ENCODE peak calls at places on chromosomes 16 and 17, in five cellular contexts. W is body of pancreas; O is cardiac muscle cell; G is PC-9; Z is CD8-positive, alpha-beta T cell. R is an unnamed sample.

GRCh38 chr16:57446530-57447141 is 549 bp downstream of the CIAPIN1 start:
- DNase-seq in W (peak), G (peak), Z (no peak), O (peak), R (peak)

GRCh38 chr17:69997332-69997731 is 77.7 kb upstream of the KCNJ16 start:
- DNase-seq in W (no peak), Z (no peak), G (no peak), O (no peak), R (no peak)

GRCh38 chr17:3828151-3828851 is 17.7 kb downstream of the NCBP3 start:
- DNase-seq in G (no peak), W (no peak), Z (no peak), O (no peak), R (no peak)

GRCh38 chr16:89915303-89916232 is 3.1 kb upstream of the MC1R start:
- DNase-seq in G (no peak), Z (no peak), W (no peak), O (no peak), R (no peak)

GRCh38 chr16:47667956-47668355 is 206.8 kb downstream of the PHKB start:
- DNase-seq in O (no peak), G (no peak), W (no peak), Z (no peak), R (no peak)

GRCh38 chr16:19138601-19139000 is 24.8 kb downstream of the ITPRIPL2 start:
- DNase-seq in O (peak), W (peak), Z (no peak), G (peak), R (peak)

GRCh38 chr17:55308613-55309332 is 44.0 kb downstream of the HLF start:
- DNase-seq in Z (no peak), O (no peak), W (no peak), G (no peak), R (no peak)

GRCh38 chr17:16091773-16092172 is 92.1 kb downstream of the TTC19 start:
- DNase-seq in O (peak), W (no peak), Z (no peak), G (no peak), R (no peak)

GRCh38 chr17:11899494-11899893 is 97.8 kb downstream of the ZNF18 start:
- DNase-seq in G (no peak), W (no peak), O (peak), Z (no peak), R (no peak)

GRCh38 chr16:14640538-14640937 is 7.8 kb downstream of the BFAR start:
- DNase-seq in W (peak), Z (no peak), G (no peak), O (no peak), R (no peak)

DNA sequence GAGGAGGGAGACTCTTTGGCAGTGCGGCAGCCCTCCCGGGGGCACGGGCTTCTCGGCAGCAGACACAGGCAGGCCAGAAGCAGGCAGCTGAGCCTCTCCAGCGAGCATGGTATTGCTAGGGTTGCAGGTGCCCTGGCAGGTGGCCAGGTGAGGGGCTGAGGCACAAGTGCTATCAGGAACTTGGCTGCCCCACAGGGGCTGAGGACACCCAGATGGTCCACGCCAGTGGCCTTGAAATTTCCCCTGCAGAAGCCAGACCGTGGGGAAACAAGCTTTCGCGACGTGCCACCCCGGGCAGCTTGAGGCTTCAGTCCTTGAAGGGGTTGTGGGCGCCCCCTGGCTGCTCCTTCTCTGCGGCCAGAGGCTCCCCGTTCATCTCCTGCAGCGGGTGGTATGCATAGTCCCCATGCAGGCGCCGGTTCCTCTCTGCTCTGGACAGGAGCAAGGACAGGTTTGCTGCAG is 8.5 kb downstream of the NAGPA start:
- DNase-seq in O (peak), W (peak), G (no peak), Z (no peak), R (peak)
- TF ChIP-seq CTCF in O (peak), W (no peak), G (no peak), Z (peak), R (peak)

GRCh38 chr16:28621756-28622155 is 11.9 kb upstream of the SULT1A1 start:
- DNase-seq in G (no peak), O (no peak), Z (no peak), W (no peak), R (no peak)

GRCh38 chr16:28623172-28623711 is 13.4 kb upstream of the SULT1A1 start:
- DNase-seq in G (peak), Z (peak), O (peak), W (peak), R (peak)
- H3K4me3 ChIP-seq in G (peak), Z (peak), O (no peak), W (peak), R (peak)

GRCh38 chr17:63185420-63185819 is 219.4 kb downstream of the TANC2 start:
- DNase-seq in Z (no peak), G (no peak), W (no peak), O (no peak), R (no peak)
- TF ChIP-seq CTCF in Z (no peak), G (no peak), W (no peak), O (no peak), R (no peak)

DNA sequence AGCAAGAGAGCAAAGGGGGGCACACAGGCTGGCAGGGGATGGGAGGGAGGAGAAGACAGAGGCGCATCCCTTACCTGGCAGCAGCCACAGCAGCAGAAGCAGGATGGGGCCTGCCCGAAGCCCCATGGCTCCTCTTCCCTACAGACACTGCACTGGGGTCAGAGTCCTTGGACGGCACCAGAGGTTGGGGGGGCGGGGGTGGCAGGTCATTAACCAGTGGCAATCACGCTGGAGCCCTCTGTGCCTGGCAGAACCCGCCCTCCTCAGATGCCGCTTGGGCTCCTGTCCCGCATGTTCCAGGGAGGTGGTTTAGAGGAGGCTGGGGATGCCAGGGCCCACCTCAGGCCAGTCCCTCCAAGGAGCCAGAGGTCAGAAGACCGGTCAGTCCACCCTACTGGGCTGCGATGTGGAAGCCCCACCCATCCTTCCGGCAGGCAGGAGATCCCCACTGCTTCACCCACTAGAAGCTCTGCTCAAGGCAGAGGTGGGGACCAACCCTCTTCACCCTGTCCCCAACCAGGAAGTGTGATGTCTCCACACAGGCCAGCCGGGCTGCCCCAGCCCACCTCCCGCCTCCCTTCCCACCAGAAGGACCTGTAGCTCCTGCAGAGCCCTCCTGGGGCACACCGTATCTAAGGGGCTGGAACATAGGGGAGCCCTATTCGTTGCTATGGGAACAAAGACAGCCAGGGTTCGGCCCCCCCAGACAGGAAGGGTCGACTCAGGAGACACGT is 11.7 kb downstream of the ZG16B start:
- DNase-seq in Z (no peak), G (peak), O (no peak), W (no peak), R (peak)
- H3K4me3 ChIP-seq in Z (peak), G (no peak), O (no peak), W (no peak), R (peak)

DNA sequence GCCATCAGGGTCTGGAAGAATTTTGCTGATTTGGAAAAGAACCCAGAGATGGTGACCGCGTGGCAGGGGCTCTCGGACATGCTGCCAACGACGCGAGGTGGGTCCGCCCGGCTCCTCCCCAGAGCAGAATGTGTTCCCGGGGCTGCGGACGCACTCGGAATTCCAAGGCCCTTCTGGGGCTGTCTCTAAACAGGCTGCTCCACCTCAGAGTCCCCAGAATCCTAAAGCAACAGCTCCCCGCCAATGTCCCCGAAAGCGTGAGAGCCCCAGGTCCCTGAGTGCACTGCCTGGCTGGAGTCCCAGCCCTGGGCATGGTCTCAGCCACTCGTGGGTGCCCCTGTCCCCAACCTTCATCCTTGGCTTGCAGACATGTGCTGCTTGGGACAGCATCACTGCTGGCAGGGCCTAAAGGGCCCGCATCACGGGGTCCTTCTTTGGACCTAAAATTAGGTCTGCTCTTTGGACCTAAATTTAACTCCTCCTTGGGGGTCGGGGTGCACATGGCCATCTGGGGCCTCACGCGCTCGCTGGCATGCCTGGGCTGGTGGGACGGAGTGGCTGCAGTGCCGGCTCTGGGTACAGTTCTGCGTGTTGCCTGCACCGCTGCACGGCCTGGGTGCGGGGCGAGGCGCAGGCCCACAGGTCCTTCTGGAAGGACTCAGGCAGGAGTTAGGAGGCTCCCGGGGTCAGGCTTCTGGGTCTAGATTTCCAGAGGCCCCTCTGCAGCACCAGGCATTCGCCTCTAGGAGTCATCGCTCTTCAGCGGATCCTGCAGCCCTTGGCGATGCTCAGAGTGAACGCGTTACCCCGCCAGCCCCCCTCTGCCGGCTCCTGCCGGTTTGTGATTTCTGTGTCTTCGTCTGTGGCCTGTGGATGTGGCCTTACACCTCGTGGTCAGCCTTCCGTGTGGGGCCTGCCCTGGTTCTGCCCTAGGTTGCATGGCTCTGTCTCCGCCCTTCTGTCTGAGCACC is 41.9 kb upstream of the CHMP6 start:
- DNase-seq in O (no peak), Z (no peak), G (no peak), W (peak), R (no peak)
- TF ChIP-seq CTCF in O (no peak), Z (no peak), G (no peak), W (no peak), R (peak)

DNA sequence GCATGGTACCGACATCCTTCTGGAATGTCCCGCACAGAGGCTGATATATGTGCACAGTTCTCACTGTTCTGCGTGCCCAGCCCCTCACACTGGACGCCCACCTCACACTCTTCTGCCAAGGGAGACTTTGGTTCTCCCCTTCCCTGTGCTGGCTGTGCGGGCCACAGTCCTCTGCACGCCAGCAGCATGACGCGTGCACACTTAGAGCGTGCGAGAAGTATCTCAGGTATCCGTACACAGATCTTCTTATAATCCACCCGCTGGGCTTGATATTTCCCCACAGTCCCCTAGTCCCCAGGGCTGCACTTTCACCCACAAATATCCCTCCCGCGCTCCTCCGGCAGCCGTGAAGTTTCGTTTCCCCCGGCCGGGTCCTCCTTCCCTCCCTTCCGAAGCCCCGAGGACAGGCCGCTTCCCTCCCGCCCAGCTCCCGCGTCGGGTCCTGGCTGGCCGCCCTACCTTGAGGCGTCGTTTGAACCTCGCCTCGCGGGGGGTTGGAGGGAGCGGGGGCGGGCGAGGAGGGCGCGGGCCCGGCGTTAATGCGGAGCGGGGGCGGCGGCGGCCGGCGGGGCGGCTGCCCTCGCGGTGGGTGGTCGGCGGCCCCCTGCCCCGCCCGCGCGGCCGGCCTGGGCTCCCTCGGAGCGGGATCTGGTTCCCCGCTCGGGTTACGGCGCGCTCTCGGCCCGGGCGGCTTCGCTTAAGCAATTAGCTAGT is 5.0 kb upstream of the FOXF1 start:
- DNase-seq in O (no peak), W (no peak), G (no peak), Z (no peak), R (no peak)
- H3K4me3 ChIP-seq in O (no peak), W (no peak), G (no peak), Z (no peak), R (peak)

GRCh38 chr17:61614219-61614618 is 23.2 kb upstream of the NACA2 start:
- DNase-seq in Z (no peak), W (no peak), G (no peak), O (no peak), R (no peak)
- TF ChIP-seq CTCF in Z (no peak), W (no peak), G (no peak), O (no peak), R (no peak)

GRCh38 chr17:80979547-80980378 is 11.9 kb upstream of the CHMP6 start:
- DNase-seq in G (no peak), W (no peak), O (no peak), Z (no peak), R (no peak)

GRCh38 chr17:80980397-80981061 is 11.1 kb upstream of the CHMP6 start:
- DNase-seq in W (no peak), O (no peak), G (no peak), Z (no peak), R (no peak)

GRCh38 chr17:80981929-80982425 is 9.7 kb upstream of the CHMP6 start:
- DNase-seq in W (no peak), Z (no peak), O (no peak), G (no peak), R (no peak)

GRCh38 chr17:80982426-80982974 is 9.1 kb upstream of the CHMP6 start:
- DNase-seq in W (no peak), Z (no peak), O (no peak), G (no peak), R (no peak)

DNA sequence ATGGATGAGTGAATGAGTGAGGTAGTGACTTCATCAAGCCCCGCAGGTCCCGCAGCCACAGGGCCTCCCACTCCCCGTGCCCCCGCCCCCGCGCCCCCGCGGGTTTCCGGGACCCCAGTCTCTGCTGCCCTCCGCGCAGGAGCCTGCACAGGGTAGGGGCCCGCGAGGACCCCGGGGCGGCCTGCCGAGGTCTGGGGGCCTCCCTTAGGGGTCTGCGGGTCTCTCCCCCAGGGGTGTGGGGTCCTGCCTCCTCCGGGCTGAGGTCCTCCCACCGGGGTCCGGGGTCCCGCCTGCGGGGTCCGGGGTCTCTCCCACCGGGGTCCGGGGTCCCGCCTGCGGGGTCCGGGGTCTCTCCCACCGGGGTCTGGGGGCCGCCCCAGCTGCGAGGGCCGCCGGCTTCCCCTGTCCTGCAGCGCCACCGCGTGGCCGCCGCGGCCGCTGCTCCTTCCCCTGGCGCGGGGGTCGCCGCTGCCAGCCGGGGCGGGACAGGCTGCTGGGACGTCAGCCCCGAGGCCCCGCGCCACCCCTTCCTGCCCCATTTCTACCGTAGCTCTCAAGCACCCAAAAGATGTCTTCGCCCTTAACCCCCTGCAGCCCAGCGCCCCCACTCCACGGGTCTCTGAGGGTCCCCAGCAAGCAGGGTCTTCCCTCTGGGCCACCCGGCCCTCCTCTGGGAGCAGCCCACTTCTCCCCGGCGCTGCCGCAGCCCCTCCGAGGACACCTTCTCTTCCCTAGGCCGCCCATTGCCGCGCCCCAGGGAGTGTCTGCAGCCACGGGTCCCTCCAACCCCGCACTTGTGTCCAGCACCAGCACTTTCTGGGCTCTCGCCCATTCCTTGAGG is 10.4 kb upstream of the CHMP6 start:
- DNase-seq in G (no peak), W (no peak), Z (no peak), O (no peak), R (no peak)
- H3K4me3 ChIP-seq in G (no peak), W (no peak), Z (no peak), O (peak), R (peak)

GRCh38 chr17:65456368-65457151 is 104.9 kb downstream of the AXIN2 start:
- DNase-seq in Z (no peak), O (no peak), W (no peak), G (no peak), R (no peak)

GRCh38 chr17:65457635-65458257 is 103.7 kb downstream of the AXIN2 start:
- DNase-seq in G (no peak), O (no peak), W (no peak), Z (no peak), R (no peak)

GRCh38 chr17:65455154-65455971 is 106.1 kb downstream of the AXIN2 start:
- DNase-seq in G (no peak), Z (no peak), O (no peak), W (no peak), R (no peak)

GRCh38 chr17:65457183-65457582 is 104.3 kb downstream of the AXIN2 start:
- DNase-seq in O (no peak), W (no peak), G (no peak), Z (no peak), R (no peak)

DNA sequence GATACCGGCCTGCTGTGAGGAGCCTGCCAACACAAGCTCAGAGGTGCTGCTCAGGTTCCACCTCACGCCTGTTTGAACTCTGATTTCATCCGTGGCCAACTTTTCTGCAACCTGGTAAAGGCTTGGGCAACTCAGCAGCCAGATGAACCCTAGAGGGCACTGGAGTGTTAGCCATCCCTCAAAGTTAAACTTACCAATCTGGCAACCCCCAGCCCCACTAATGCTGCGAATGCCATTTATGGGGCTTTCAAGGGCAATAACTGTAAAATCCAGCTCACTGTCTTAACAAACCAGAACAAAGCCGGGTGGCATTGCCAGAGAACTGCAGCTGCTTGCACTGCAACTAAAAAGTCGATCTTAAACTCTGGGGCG is 105.5 kb downstream of the AXIN2 start:
- DNase-seq in W (peak), Z (no peak), O (peak), G (no peak), R (no peak)
- TF ChIP-seq CTCF in W (peak), Z (no peak), O (peak), G (peak), R (peak)